ENCODE peak calls at places on chromosomes 11 and 22, in seven cellular contexts. K is HCT116, I is GM23338, Q is PC-3, J is GM23248, E is neural progenitor cell, O is SK-N-SH. C is an unnamed sample.

GRCh38 chr22:46070215-46070721 is 80.1 kb upstream of the PPARA start:
- DNase-seq in K (no peak), I (peak; percentile 69), Q (peak; percentile 45), J (peak; percentile 81), E (peak; percentile 53), O (no peak), C (peak; percentile 29)

GRCh38 chr11:1573847-1574255 is 1.8 kb upstream of the DUSP8 start:
- DNase-seq in K (peak; percentile 39), I (no peak), Q (peak; percentile 53), J (no peak), E (no peak), O (peak; percentile 62), C (no peak)

GRCh38 chr11:18457435-18457834 is 1.8 kb downstream of the LDHAL6A start:
- DNase-seq in K (peak; percentile 32), I (no peak), Q (peak; percentile 55), J (no peak), E (no peak), O (peak; percentile 20), C (no peak)

GRCh38 chr22:23180301-23180892 is at the start of gene BCR:
- DNase-seq in K (peak; percentile 34), I (peak; percentile 78), Q (peak; percentile 65), J (peak; percentile 88), E (peak; percentile 87), O (peak; percentile 95), C (peak; percentile 77)

GRCh38 chr22:46087816-46088277 is 62.5 kb upstream of the PPARA start:
- DNase-seq in K (no peak), I (no peak), Q (no peak), J (peak; percentile 96), E (peak; percentile 71), O (peak; percentile 94), C (no peak)

GRCh38 chr11:69297225-69297925 is 3.4 kb downstream of the MYEOV start:
- DNase-seq in K (peak; percentile 97), I (no peak), Q (peak; percentile 100), J (peak; percentile 98), E (peak; percentile 35), O (peak; percentile 89), C (peak; percentile 85)

GRCh38 chr22:35634981-35635540 is 13.2 kb upstream of the APOL6 start:
- DNase-seq in K (no peak), I (no peak), Q (no peak), J (no peak), E (no peak), O (no peak), C (peak; percentile 63)

GRCh38 chr22:49775191-49776052 is 52.3 kb downstream of the BRD1 start:
- DNase-seq in K (no peak), I (no peak), Q (no peak), J (no peak), E (no peak), O (no peak), C (no peak)

GRCh38 chr11:10638285-10638684 is 55.3 kb downstream of the IRAG1 start:
- DNase-seq in K (no peak), I (no peak), Q (no peak), J (peak; percentile 51), E (no peak), O (peak; percentile 48), C (no peak)

GRCh38 chr22:46614070-46614931 is 5.9 kb upstream of the GRAMD4 start:
- DNase-seq in K (no peak), I (no peak), Q (no peak), J (no peak), E (no peak), O (no peak), C (peak; percentile 91)

GRCh38 chr22:44916281-44917231 is 93.2 kb downstream of the PHF21B start:
- DNase-seq in K (no peak), I (no peak), Q (no peak), J (no peak), E (no peak), O (no peak), C (no peak)

GRCh38 chr11:74853223-74853622 is 95.7 kb downstream of the XRRA1 start:
- DNase-seq in K (no peak), I (no peak), Q (no peak), J (no peak), E (no peak), O (no peak), C (no peak)

GRCh38 chr11:45593992-45594391 is 71.4 kb downstream of the CHST1 start:
- DNase-seq in K (peak; percentile 39), I (peak; percentile 32), Q (peak; percentile 2), J (no peak), E (no peak), O (peak; percentile 29), C (peak; percentile 14)

GRCh38 chr11:65927904-65928397 is 8.7 kb downstream of the DRAP1 start:
- DNase-seq in K (no peak), I (no peak), Q (no peak), J (peak; percentile 31), E (no peak), O (no peak), C (peak; percentile 46)

GRCh38 chr11:71283960-71284359 is 31.6 kb upstream of the SHANK2 start:
- DNase-seq in K (no peak), I (no peak), Q (peak; percentile 95), J (no peak), E (no peak), O (no peak), C (no peak)

DNA sequence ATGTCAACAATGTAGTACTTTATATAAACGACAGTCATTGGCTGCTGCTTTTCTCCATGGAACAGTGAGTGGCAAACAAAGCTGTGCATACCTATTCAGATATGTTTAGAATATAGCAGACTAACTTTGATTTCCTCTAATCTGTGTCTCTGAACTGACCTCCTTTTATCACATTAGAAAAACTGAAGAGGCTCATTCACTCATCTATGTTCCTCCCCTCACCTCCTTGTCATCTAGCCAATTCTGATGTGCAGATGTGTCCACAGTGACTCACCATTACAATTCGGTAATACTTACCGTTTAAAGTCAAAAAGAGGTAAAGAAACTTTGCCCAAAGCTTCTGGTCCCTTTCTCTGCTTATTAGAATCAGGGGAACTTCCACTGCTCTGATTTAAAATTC is 51.5 kb upstream of the RPS13 start:
- DNase-seq in K (no peak), I (no peak), Q (peak; percentile 85), J (peak; percentile 8), E (no peak), O (no peak), C (no peak)
- TF ChIP-seq EZH2phosphoT487 in K (no peak), I (no peak), Q (no peak), J (no peak), E (no peak), O (no peak), C (no peak)

DNA sequence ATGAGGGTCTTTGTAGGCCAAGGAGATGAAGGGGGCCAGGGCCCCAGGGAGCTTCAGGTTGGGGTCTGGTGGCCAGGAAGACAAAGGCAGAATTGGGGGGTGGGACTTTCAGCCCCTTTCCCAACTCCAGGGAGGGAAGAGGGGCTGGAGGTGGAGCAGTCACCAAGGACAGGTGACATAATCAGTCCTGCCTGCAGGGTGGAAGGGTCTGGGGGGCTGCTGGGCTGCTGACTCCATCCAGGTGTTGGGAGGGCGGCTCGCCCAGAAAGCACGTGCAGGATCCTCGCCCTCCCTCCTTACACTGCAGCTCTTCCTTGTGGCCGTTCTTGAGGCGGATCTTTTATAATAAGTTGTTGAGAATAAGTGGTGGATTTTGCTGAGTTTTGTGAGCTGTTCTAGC is 1491.1 kb downstream of the TBC1D22A start:
- DNase-seq in K (no peak), I (no peak), Q (no peak), J (no peak), E (no peak), O (no peak), C (no peak)
- TF ChIP-seq EZH2phosphoT487 in K (no peak), I (no peak), Q (no peak), J (no peak), E (no peak), O (no peak), C (no peak)

GRCh38 chr22:41542224-41542623 is 2.0 kb downstream of the POLR3H start:
- DNase-seq in K (no peak), I (no peak), Q (no peak), J (no peak), E (no peak), O (no peak), C (no peak)

GRCh38 chr22:41541484-41541883 is 2.8 kb downstream of the POLR3H start:
- DNase-seq in K (no peak), I (no peak), Q (no peak), J (no peak), E (no peak), O (no peak), C (no peak)

GRCh38 chr22:41544671-41545476 is 604 bp upstream of the POLR3H start:
- DNase-seq in K (no peak), I (no peak), Q (no peak), J (peak; percentile 41), E (peak; percentile 42), O (no peak), C (no peak)

GRCh38 chr22:41540365-41540764 is 3.9 kb downstream of the POLR3H start:
- DNase-seq in K (no peak), I (no peak), Q (no peak), J (no peak), E (no peak), O (no peak), C (no peak)

GRCh38 chr22:41543854-41544670 is at the start of gene POLR3H:
- DNase-seq in K (peak; percentile 90), I (peak; percentile 99), Q (peak; percentile 96), J (peak; percentile 99), E (peak; percentile 100), O (peak; percentile 93), C (peak; percentile 98)
- TF ChIP-seq EZH2phosphoT487 in K (no peak), I (no peak), Q (peak; percentile 89), J (no peak), E (no peak), O (no peak), C (no peak)

GRCh38 chr22:42877158-42877557 is 20.1 kb upstream of the ARFGAP3 start:
- DNase-seq in K (no peak), I (no peak), Q (no peak), J (no peak), E (no peak), O (no peak), C (no peak)

GRCh38 chr22:42876041-42876440 is 19.0 kb upstream of the ARFGAP3 start:
- DNase-seq in K (no peak), I (no peak), Q (no peak), J (no peak), E (no peak), O (no peak), C (no peak)

GRCh38 chr22:42879371-42880021 is 22.4 kb upstream of the ARFGAP3 start:
- DNase-seq in K (no peak), I (no peak), Q (no peak), J (no peak), E (no peak), O (no peak), C (no peak)

GRCh38 chr22:42878561-42879305 is 21.7 kb upstream of the ARFGAP3 start:
- DNase-seq in K (no peak), I (no peak), Q (no peak), J (no peak), E (no peak), O (no peak), C (no peak)

DNA sequence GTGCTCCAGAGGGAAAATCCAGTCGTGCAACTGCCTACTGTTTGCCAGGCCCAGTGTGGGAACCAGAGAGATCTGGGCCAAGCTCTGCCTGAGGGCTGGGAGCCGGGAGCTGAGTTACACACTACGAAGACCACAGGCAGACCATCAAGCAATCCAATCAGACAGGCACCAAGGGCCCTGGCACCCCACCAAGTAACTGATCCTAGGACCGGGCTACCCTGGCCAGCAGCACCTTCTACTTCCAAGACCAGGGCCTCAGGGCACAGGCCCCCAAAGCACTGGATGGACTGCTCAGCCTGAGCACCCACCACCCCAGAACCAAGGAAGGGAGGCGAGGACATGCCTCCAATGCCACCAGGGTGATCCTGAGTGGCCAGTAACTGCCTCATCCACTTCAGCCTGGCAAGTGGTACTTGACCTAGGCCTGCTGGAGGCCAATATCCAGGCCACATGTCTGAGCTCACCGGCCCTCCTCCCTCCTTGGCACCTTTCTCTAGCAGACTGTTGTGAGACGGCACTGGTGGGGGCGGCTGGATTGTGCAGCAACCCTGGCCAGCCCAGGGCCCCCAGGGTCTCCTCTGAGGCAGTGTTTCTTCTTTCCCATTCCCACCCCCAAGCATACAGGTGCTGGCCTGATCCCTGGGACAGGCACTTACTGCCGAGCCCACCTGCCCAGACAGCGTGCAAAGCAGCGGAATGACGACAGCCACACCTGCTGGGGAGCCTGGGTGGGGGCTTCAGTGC is 20.7 kb upstream of the ARFGAP3 start:
- DNase-seq in K (no peak), I (no peak), Q (no peak), J (no peak), E (no peak), O (no peak), C (no peak)
- TF ChIP-seq EZH2phosphoT487 in K (no peak), I (no peak), Q (no peak), J (no peak), E (no peak), O (no peak), C (no peak)

C was measured in OCI-LY7.